ENCODE peak calls at places on chromosomes 1 and 21, in nine cellular contexts. T is thoracic aorta; U is suprapubic skin; R is heart left ventricle; Z is uterus; F is CD4-positive, alpha-beta memory T cell; B is CD8-positive, alpha-beta T cell; V is fibroblast of lung; L is endothelial cell of umbilical vein. S is an unnamed sample. For H3K9me3 and H3K4me1, the result is how much of the 10 kb centered on the place peaks cover.

GRCh38 chr1:49013046-49013445 is 236.4 kb upstream of the BEND5 start:
- DNase-seq in T (no peak), U (no peak), R (no peak), Z (no peak), F (no peak), B (no peak), V (no peak), L (no peak), S (no peak)

GRCh38 chr1:235074335-235075120 is 54.1 kb downstream of the TOMM20 start:
- DNase-seq in T (no peak), U (peak), R (peak), Z (peak), F (no peak), B (no peak), V (peak), L (peak), S (no peak)

GRCh38 chr1:99538618-99538956 is 107.3 kb upstream of the PALMD start:
- DNase-seq in T (no peak), U (no peak), R (no peak), Z (no peak), F (no peak), B (no peak), V (no peak), L (no peak), S (no peak)

GRCh38 chr1:20073247-20073646 is 3.3 kb downstream of the PLA2G5 start:
- DNase-seq in T (no peak), U (no peak), R (no peak), Z (no peak), F (no peak), B (no peak), V (no peak), L (no peak), S (no peak)

GRCh38 chr1:86082183-86082582 is 74.4 kb downstream of the COL24A1 start:
- DNase-seq in T (no peak), U (no peak), R (no peak), Z (no peak), F (no peak), B (no peak), V (no peak), L (no peak), S (no peak)

GRCh38 chr1:158199840-158200239 is 19.1 kb downstream of the CD1D start:
- DNase-seq in T (no peak), U (no peak), R (no peak), Z (no peak), F (no peak), B (no peak), V (no peak), L (no peak), S (no peak)

GRCh38 chr21:37074195-37074510 is 1.1 kb downstream of the TTC3 start:
- DNase-seq in T (no peak), U (no peak), R (peak), Z (no peak), F (no peak), B (no peak), V (no peak), L (no peak), S (no peak)

GRCh38 chr1:61175976-61176375 is 93.6 kb downstream of the NFIA start:
- DNase-seq in T (no peak), U (no peak), R (no peak), Z (no peak), F (no peak), B (no peak), V (no peak), L (no peak), S (no peak)

GRCh38 chr1:157542676-157543075 is 9.6 kb downstream of the FCRL5 start:
- DNase-seq in T (no peak), U (no peak), R (peak), Z (no peak), F (no peak), B (no peak), V (no peak), L (no peak), S (no peak)

GRCh38 chr1:156124557-156125483 is 10.3 kb downstream of the LMNA start:
- DNase-seq in T (no peak), U (peak), R (no peak), Z (peak), F (peak), B (no peak), V (peak), L (no peak), S (peak)

GRCh38 chr1:69376408-69376807 is 191.3 kb upstream of the LRRC7 start:
- DNase-seq in T (no peak), U (no peak), R (no peak), Z (no peak), F (no peak), B (no peak), V (no peak), L (no peak), S (no peak)

GRCh38 chr1:205065666-205066065 is 18.6 kb downstream of the TMEM81 start:
- DNase-seq in T (no peak), U (peak), R (no peak), Z (no peak), F (no peak), B (no peak), V (no peak), L (no peak), S (no peak)

GRCh38 chr1:167263344-167263743 is 42.7 kb downstream of the POU2F1 start:
- DNase-seq in T (no peak), U (no peak), R (no peak), Z (no peak), F (no peak), B (no peak), V (no peak), L (no peak), S (no peak)

GRCh38 chr1:229127301-229127700 is 143.6 kb upstream of the RAB4A start:
- DNase-seq in T (no peak), U (no peak), R (no peak), Z (no peak), F (peak), B (no peak), V (peak), L (no peak), S (no peak)

GRCh38 chr1:47701741-47702515 is 264.1 kb downstream of the FOXD2 start:
- DNase-seq in T (no peak), U (no peak), R (no peak), Z (no peak), F (no peak), B (no peak), V (no peak), L (no peak), S (no peak)

GRCh38 chr1:197618065-197618464 is 157.2 kb downstream of the DENND1B start:
- DNase-seq in T (no peak), U (no peak), R (no peak), Z (no peak), F (no peak), B (no peak), V (peak), L (peak), S (no peak)

GRCh38 chr21:18759751-18760161 is 356.2 kb upstream of the TMPRSS15 start:
- DNase-seq in T (no peak), U (no peak), R (no peak), Z (no peak), F (no peak), B (no peak), V (no peak), L (no peak), S (no peak)

GRCh38 chr1:82775402-82776000 is 974.8 kb downstream of the ADGRL2 start:
- DNase-seq in T (no peak), U (no peak), R (peak), Z (no peak), F (peak), B (no peak), V (peak), L (peak), S (no peak)

GRCh38 chr1:238619652-238620051 is 728.9 kb upstream of the ZP4 start:
- DNase-seq in T (no peak), U (no peak), R (no peak), Z (no peak), F (no peak), B (no peak), V (no peak), L (no peak), S (no peak)

DNA sequence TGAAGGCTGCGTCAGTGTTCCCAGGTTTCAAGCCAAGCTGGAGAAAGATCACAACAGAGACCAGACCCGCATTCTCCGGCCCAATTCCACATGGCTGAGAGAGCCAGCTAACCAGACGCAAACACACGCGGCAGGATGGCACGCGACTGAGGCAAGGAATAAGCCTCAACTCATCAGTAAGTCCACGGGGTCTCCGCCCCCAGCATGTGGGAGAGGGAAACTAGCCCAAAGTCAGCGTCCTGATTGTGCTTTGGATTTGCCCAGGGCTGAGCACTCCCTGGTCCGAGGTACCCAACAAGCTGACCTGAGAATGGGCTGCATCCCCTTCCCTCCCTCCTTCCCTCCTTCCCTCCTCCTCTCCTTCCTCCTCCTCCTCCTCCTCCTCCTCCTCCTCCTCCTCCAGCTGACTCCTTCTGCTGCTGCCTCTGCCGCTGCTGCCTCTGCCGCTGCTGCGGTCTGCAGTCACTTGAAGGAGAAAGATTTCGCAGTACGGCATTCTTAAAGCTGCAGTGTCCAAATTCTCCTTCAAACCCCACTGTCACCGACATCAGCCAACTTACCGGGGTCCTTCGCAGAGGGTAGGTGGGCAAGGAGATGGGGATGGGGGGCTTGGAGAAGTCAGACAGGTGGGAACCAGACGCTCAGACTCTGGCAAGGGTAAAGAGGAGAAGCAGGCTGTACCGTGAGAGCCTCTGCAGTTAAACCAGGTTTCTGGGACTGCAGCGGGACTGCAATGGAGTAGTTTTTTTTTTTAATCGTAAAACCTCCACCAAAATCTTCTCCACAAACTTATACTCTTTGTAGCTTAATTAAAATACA is 32.9 kb upstream of the H6PD start:
- DNase-seq in T (no peak), U (no peak), R (no peak), Z (peak), F (no peak), B (no peak), V (peak), L (peak), S (no peak)
- H3K4me3 ChIP-seq in T (peak), U (peak), R (no peak), Z (peak), F (no peak), B (peak), V (peak), L (peak), S (peak)

DNA sequence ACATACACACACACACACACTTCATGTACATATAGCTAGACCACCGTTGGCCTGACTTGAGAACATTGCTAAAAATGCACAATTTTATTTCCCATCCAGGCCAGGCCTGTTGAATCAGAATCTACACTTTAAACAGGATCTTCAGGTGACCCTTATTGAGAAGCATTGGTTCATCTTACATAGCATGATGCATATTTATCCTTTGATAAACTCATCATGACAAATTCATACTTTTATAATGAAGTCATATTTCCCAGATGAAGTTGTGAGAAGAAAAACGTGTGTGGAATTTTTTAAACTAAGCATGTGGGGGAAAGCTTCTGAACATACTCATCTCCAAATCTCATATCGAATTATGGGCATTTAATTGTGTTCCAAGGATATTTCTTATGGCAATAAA is 877.7 kb downstream of the MRPL39 start:
- DNase-seq in T (no peak), U (no peak), R (no peak), Z (no peak), F (no peak), B (no peak), V (peak), L (no peak), S (no peak)
- H3K9me3 ChIP-seq in T (under half), U (under half), R (under half), Z (under half), F (under half), B (under half), V (under half), L (under half), S (under half)

DNA sequence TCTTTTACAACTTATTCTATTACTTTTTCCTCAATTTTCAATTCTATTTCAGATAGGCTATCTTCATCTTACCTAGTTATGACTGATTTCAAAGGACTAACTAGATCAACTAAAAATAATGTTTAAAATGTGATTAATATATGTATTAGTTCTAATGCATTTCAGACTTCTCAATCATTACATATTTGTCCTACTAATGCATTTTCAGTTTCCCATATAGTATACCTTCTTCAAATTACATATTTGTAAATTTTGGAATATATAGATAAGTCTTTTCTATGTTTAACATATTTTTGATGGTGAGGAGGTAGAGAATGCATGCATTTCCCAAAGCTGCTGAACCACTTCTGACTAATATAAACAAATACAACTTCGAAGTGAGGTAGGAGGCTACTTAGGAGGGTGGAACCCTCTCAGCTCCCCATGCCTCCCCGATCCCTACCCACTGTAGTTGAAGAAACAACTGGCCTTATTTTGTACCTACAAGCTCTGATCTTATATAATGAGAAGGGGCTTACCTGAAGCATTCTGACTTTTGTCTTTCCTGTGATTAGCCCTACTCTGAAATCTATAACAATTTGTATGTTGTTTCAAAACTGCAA is 1.7 kb downstream of the TRMT1L start:
- DNase-seq in T (no peak), U (no peak), R (no peak), Z (no peak), F (no peak), B (no peak), V (peak), L (peak), S (no peak)
- H3K4me1 ChIP-seq in T (under half), U (under half), R (under half), Z (under half), F (under half), B (under half), V (under half), L (under half), S (under half)

GRCh38 chr1:95094923-95095322 is 22.2 kb upstream of the ALG14 start:
- DNase-seq in T (no peak), U (no peak), R (no peak), Z (no peak), F (no peak), B (no peak), V (no peak), L (no peak), S (no peak)

GRCh38 chr1:95095833-95096217 is 21.3 kb upstream of the TLCD4 start:
- DNase-seq in T (no peak), U (no peak), R (no peak), Z (no peak), F (no peak), B (no peak), V (no peak), L (no peak), S (no peak)

GRCh38 chr1:95098196-95098595 is 19.0 kb upstream of the TLCD4 start:
- DNase-seq in T (no peak), U (no peak), R (no peak), Z (no peak), F (no peak), B (no peak), V (peak), L (no peak), S (no peak)

GRCh38 chr1:95096218-95096841 is 20.8 kb upstream of the TLCD4 start:
- DNase-seq in T (no peak), U (no peak), R (no peak), Z (no peak), F (no peak), B (no peak), V (no peak), L (no peak), S (no peak)

GRCh38 chr1:95097426-95097825 is 19.7 kb upstream of the TLCD4 start:
- DNase-seq in T (no peak), U (no peak), R (no peak), Z (no peak), F (no peak), B (no peak), V (no peak), L (no peak), S (no peak)
- H3K4me3 ChIP-seq in T (no peak), U (no peak), R (no peak), Z (no peak), F (no peak), B (no peak), V (no peak), L (no peak), S (no peak)